ENCODE peak calls at places on chromosomes 4 and X, in ten cellular contexts. One of them, this sample, is unnamed.

GRCh38 chr4:186765673-186766546 is 42.3 kb upstream of the FAT1 start:
- DNase-seq in stimulated activated CD4-positive, alpha-beta T cell treated with anti-CD3 and anti-CD28 coated beads, Interleukin-12 subunit alpha, Interleukin-12 subunit beta, amount 100 ng/mL, for 4 hours: no peak
- DNase-seq in dorsolateral prefrontal cortex: no peak
- DNase-seq in activated T-cell treated with anti-CD3 and anti-CD28 coated beads, Interleukin-2, amount 50 U/mL, for 48 hours: no peak
- DNase-seq in caudate nucleus: no peak
- DNase-seq in hepatic stellate cell: no peak
- DNase-seq in heart left ventricle: no peak
- DNase-seq in stimulated activated CD8-positive, alpha-beta memory T cell treated with anti-CD3 and anti-CD28 coated beads, Interleukin-7, amount 100 ng/mL, for 1 hour: no peak
- DNase-seq in activated CD4-positive, alpha-beta T cell treated with anti-CD3 and anti-CD28 coated beads, Interleukin-2, amount 10 ng/mL, durations not matched to agents 7 days and 5 days: no peak
- DNase-seq in NT2/D1: no peak
- DNase-seq in this sample: no peak

GRCh38 chr4:6658204-6658585 is 17.7 kb downstream of the MRFAP1 start:
- DNase-seq in stimulated activated CD4-positive, alpha-beta T cell treated with anti-CD3 and anti-CD28 coated beads, Interleukin-12 subunit alpha, Interleukin-12 subunit beta, amount 100 ng/mL, for 4 hours: no peak
- DNase-seq in dorsolateral prefrontal cortex: no peak
- DNase-seq in activated T-cell treated with anti-CD3 and anti-CD28 coated beads, Interleukin-2, amount 50 U/mL, for 48 hours: no peak
- DNase-seq in caudate nucleus: no peak
- DNase-seq in hepatic stellate cell: no peak
- DNase-seq in heart left ventricle: no peak
- DNase-seq in stimulated activated CD8-positive, alpha-beta memory T cell treated with anti-CD3 and anti-CD28 coated beads, Interleukin-7, amount 100 ng/mL, for 1 hour: no peak
- DNase-seq in activated CD4-positive, alpha-beta T cell treated with anti-CD3 and anti-CD28 coated beads, Interleukin-2, amount 10 ng/mL, durations not matched to agents 7 days and 5 days: no peak
- DNase-seq in NT2/D1: no peak
- DNase-seq in this sample: no peak

GRCh38 chr4:1406416-1406945 is at the start of gene NKX1-1:
- DNase-seq in stimulated activated CD4-positive, alpha-beta T cell treated with anti-CD3 and anti-CD28 coated beads, Interleukin-12 subunit alpha, Interleukin-12 subunit beta, amount 100 ng/mL, for 4 hours: no peak
- DNase-seq in dorsolateral prefrontal cortex: no peak
- DNase-seq in activated T-cell treated with anti-CD3 and anti-CD28 coated beads, Interleukin-2, amount 50 U/mL, for 48 hours: peak
- DNase-seq in caudate nucleus: no peak
- DNase-seq in hepatic stellate cell: no peak
- DNase-seq in heart left ventricle: no peak
- DNase-seq in stimulated activated CD8-positive, alpha-beta memory T cell treated with anti-CD3 and anti-CD28 coated beads, Interleukin-7, amount 100 ng/mL, for 1 hour: no peak
- DNase-seq in activated CD4-positive, alpha-beta T cell treated with anti-CD3 and anti-CD28 coated beads, Interleukin-2, amount 10 ng/mL, durations not matched to agents 7 days and 5 days: no peak
- DNase-seq in NT2/D1: no peak
- DNase-seq in this sample: no peak

GRCh38 chrX:72079607-72080006 is 52.1 kb downstream of the RTL5 start:
- DNase-seq in stimulated activated CD4-positive, alpha-beta T cell treated with anti-CD3 and anti-CD28 coated beads, Interleukin-12 subunit alpha, Interleukin-12 subunit beta, amount 100 ng/mL, for 4 hours: no peak
- DNase-seq in dorsolateral prefrontal cortex: no peak
- DNase-seq in activated T-cell treated with anti-CD3 and anti-CD28 coated beads, Interleukin-2, amount 50 U/mL, for 48 hours: no peak
- DNase-seq in caudate nucleus: no peak
- DNase-seq in hepatic stellate cell: no peak
- DNase-seq in heart left ventricle: peak
- DNase-seq in stimulated activated CD8-positive, alpha-beta memory T cell treated with anti-CD3 and anti-CD28 coated beads, Interleukin-7, amount 100 ng/mL, for 1 hour: no peak
- DNase-seq in activated CD4-positive, alpha-beta T cell treated with anti-CD3 and anti-CD28 coated beads, Interleukin-2, amount 10 ng/mL, durations not matched to agents 7 days and 5 days: no peak
- DNase-seq in NT2/D1: no peak
- DNase-seq in this sample: no peak

GRCh38 chrX:49268702-49269009 is 937 bp upstream of the PPP1R3F start:
- DNase-seq in stimulated activated CD4-positive, alpha-beta T cell treated with anti-CD3 and anti-CD28 coated beads, Interleukin-12 subunit alpha, Interleukin-12 subunit beta, amount 100 ng/mL, for 4 hours: no peak
- DNase-seq in dorsolateral prefrontal cortex: no peak
- DNase-seq in activated T-cell treated with anti-CD3 and anti-CD28 coated beads, Interleukin-2, amount 50 U/mL, for 48 hours: no peak
- DNase-seq in caudate nucleus: no peak
- DNase-seq in hepatic stellate cell: no peak
- DNase-seq in heart left ventricle: no peak
- DNase-seq in stimulated activated CD8-positive, alpha-beta memory T cell treated with anti-CD3 and anti-CD28 coated beads, Interleukin-7, amount 100 ng/mL, for 1 hour: no peak
- DNase-seq in activated CD4-positive, alpha-beta T cell treated with anti-CD3 and anti-CD28 coated beads, Interleukin-2, amount 10 ng/mL, durations not matched to agents 7 days and 5 days: no peak
- DNase-seq in NT2/D1: no peak
- DNase-seq in this sample: no peak

GRCh38 chr4:92210906-92211305 is 92.9 kb upstream of the GRID2 start:
- DNase-seq in stimulated activated CD4-positive, alpha-beta T cell treated with anti-CD3 and anti-CD28 coated beads, Interleukin-12 subunit alpha, Interleukin-12 subunit beta, amount 100 ng/mL, for 4 hours: no peak
- DNase-seq in dorsolateral prefrontal cortex: peak
- DNase-seq in activated T-cell treated with anti-CD3 and anti-CD28 coated beads, Interleukin-2, amount 50 U/mL, for 48 hours: no peak
- DNase-seq in caudate nucleus: no peak
- DNase-seq in hepatic stellate cell: no peak
- DNase-seq in heart left ventricle: no peak
- DNase-seq in stimulated activated CD8-positive, alpha-beta memory T cell treated with anti-CD3 and anti-CD28 coated beads, Interleukin-7, amount 100 ng/mL, for 1 hour: no peak
- DNase-seq in activated CD4-positive, alpha-beta T cell treated with anti-CD3 and anti-CD28 coated beads, Interleukin-2, amount 10 ng/mL, durations not matched to agents 7 days and 5 days: no peak
- DNase-seq in NT2/D1: no peak
- DNase-seq in this sample: no peak

GRCh38 chrX:132127748-132128147 is at the start of gene FRMD7:
- DNase-seq in stimulated activated CD4-positive, alpha-beta T cell treated with anti-CD3 and anti-CD28 coated beads, Interleukin-12 subunit alpha, Interleukin-12 subunit beta, amount 100 ng/mL, for 4 hours: no peak
- DNase-seq in dorsolateral prefrontal cortex: no peak
- DNase-seq in activated T-cell treated with anti-CD3 and anti-CD28 coated beads, Interleukin-2, amount 50 U/mL, for 48 hours: no peak
- DNase-seq in caudate nucleus: no peak
- DNase-seq in hepatic stellate cell: peak
- DNase-seq in heart left ventricle: no peak
- DNase-seq in stimulated activated CD8-positive, alpha-beta memory T cell treated with anti-CD3 and anti-CD28 coated beads, Interleukin-7, amount 100 ng/mL, for 1 hour: no peak
- DNase-seq in activated CD4-positive, alpha-beta T cell treated with anti-CD3 and anti-CD28 coated beads, Interleukin-2, amount 10 ng/mL, durations not matched to agents 7 days and 5 days: no peak
- DNase-seq in NT2/D1: no peak
- DNase-seq in this sample: no peak

GRCh38 chr4:184282251-184282713 is 64.6 kb upstream of the ENPP6 start:
- DNase-seq in stimulated activated CD4-positive, alpha-beta T cell treated with anti-CD3 and anti-CD28 coated beads, Interleukin-12 subunit alpha, Interleukin-12 subunit beta, amount 100 ng/mL, for 4 hours: no peak
- DNase-seq in dorsolateral prefrontal cortex: no peak
- DNase-seq in activated T-cell treated with anti-CD3 and anti-CD28 coated beads, Interleukin-2, amount 50 U/mL, for 48 hours: peak
- DNase-seq in caudate nucleus: no peak
- DNase-seq in hepatic stellate cell: no peak
- DNase-seq in heart left ventricle: no peak
- DNase-seq in stimulated activated CD8-positive, alpha-beta memory T cell treated with anti-CD3 and anti-CD28 coated beads, Interleukin-7, amount 100 ng/mL, for 1 hour: peak
- DNase-seq in activated CD4-positive, alpha-beta T cell treated with anti-CD3 and anti-CD28 coated beads, Interleukin-2, amount 10 ng/mL, durations not matched to agents 7 days and 5 days: peak
- DNase-seq in NT2/D1: no peak
- DNase-seq in this sample: no peak

GRCh38 chr4:18689308-18689915 is 667.9 kb upstream of the LCORL start:
- DNase-seq in stimulated activated CD4-positive, alpha-beta T cell treated with anti-CD3 and anti-CD28 coated beads, Interleukin-12 subunit alpha, Interleukin-12 subunit beta, amount 100 ng/mL, for 4 hours: peak
- DNase-seq in dorsolateral prefrontal cortex: peak
- DNase-seq in activated T-cell treated with anti-CD3 and anti-CD28 coated beads, Interleukin-2, amount 50 U/mL, for 48 hours: peak
- DNase-seq in caudate nucleus: no peak
- DNase-seq in hepatic stellate cell: no peak
- DNase-seq in heart left ventricle: no peak
- DNase-seq in stimulated activated CD8-positive, alpha-beta memory T cell treated with anti-CD3 and anti-CD28 coated beads, Interleukin-7, amount 100 ng/mL, for 1 hour: no peak
- DNase-seq in activated CD4-positive, alpha-beta T cell treated with anti-CD3 and anti-CD28 coated beads, Interleukin-2, amount 10 ng/mL, durations not matched to agents 7 days and 5 days: peak
- DNase-seq in NT2/D1: peak
- DNase-seq in this sample: peak

This sample was measured in HTR-8/SVneo.